ENCODE peak calls at places on chromosome 11, in eight cellular contexts. D is neural progenitor cell, F is NCI-H226, G is PC-3, U is NCI-H1436, A is Caco-2, H is A549, C is glomerular endothelial cell. J is an unnamed sample.

GRCh38 chr11:19985106-19985505 is 175.2 kb downstream of the DBX1 start:
- DNase-seq in A (no peak), F (no peak), C (no peak), U (no peak), H (no peak), D (no peak), G (no peak), J (no peak)

GRCh38 chr11:35112056-35112845 is 26.7 kb upstream of the CD44 start:
- DNase-seq in A (no peak), F (peak), U (peak), G (peak), H (no peak), C (no peak), D (no peak), J (no peak)

GRCh38 chr11:41201156-41201555 is 258.3 kb downstream of the LRRC4C start:
- DNase-seq in U (peak), F (no peak), D (peak), A (peak), H (peak), G (peak), C (no peak), J (no peak)

GRCh38 chr11:127006311-127006710 is 5.7 kb upstream of the KIRREL3 start:
- DNase-seq in D (no peak), U (no peak), C (no peak), G (no peak), A (no peak), H (no peak), F (peak), J (no peak)

GRCh38 chr11:115317428-115318185 is 186.6 kb downstream of the CADM1 start:
- DNase-seq in H (no peak), A (no peak), C (no peak), D (no peak), F (no peak), G (no peak), U (peak), J (no peak)

GRCh38 chr11:99066609-99067008 is 45.9 kb downstream of the CNTN5 start:
- DNase-seq in F (no peak), D (peak), A (no peak), G (no peak), C (no peak), U (no peak), H (no peak), J (no peak)

GRCh38 chr11:76610871-76611475 is 59.6 kb downstream of the LRRC32 start:
- DNase-seq in U (no peak), F (no peak), H (no peak), A (no peak), G (no peak), D (no peak), C (no peak), J (peak)

GRCh38 chr11:108654994-108655631 is 9.8 kb upstream of the DDX10 start:
- DNase-seq in U (peak), F (peak), C (peak), G (peak), H (peak), D (peak), A (peak), J (no peak)

GRCh38 chr11:118059231-118059940 is 17.5 kb upstream of the TMPRSS4 start:
- DNase-seq in G (no peak), D (no peak), H (no peak), A (no peak), U (no peak), F (no peak), C (no peak), J (no peak)

GRCh38 chr11:65290448-65291165 is 24.1 kb upstream of the CDC42EP2 start:
- DNase-seq in F (peak), C (no peak), D (no peak), G (peak), U (no peak), A (no peak), H (peak), J (no peak)

GRCh38 chr11:5690736-5691135 is 1.1 kb downstream of the TRIM22 start:
- DNase-seq in H (no peak), C (no peak), D (no peak), G (no peak), F (no peak), U (no peak), A (no peak), J (no peak)

GRCh38 chr11:1310772-1311468 is 1.5 kb upstream of the TOLLIP start:
- DNase-seq in A (peak), F (no peak), U (no peak), D (no peak), H (no peak), G (no peak), C (no peak), J (peak)

GRCh38 chr11:6746086-6746618 is 25.6 kb downstream of the OR2AG2 start:
- DNase-seq in D (no peak), G (no peak), F (no peak), H (no peak), A (no peak), U (no peak), C (no peak), J (peak)

GRCh38 chr11:9214765-9215164 is 50.4 kb downstream of the DENND5A start:
- DNase-seq in U (no peak), G (peak), D (peak), A (no peak), F (peak), H (peak), C (no peak), J (no peak)

GRCh38 chr11:96119211-96119610 is 195.3 kb upstream of the MTMR2 start:
- DNase-seq in G (no peak), A (no peak), F (no peak), C (no peak), D (no peak), H (no peak), U (no peak), J (no peak)

GRCh38 chr11:60925685-60926267 is 1.5 kb downstream of the TMEM132A start:
- DNase-seq in G (peak), H (peak), D (no peak), F (peak), U (no peak), A (no peak), C (no peak), J (no peak)